ENCODE peak calls at places on chromosomes 11 and 22, in ten cellular contexts. Q, J, K, N, M, P, Y, Z, X and C are unnamed samples.
A peak's percentile ranks its signal among the peaks of the same experiment; 100 is the strongest.

GRCh38 chr11:31882951-31883392 is 71.8 kb upstream of the PAX6 start:
- DNase-seq in Z (no peak), X (no peak), Q (no peak), P (peak; percentile 29), K (no peak), N (no peak), J (no peak), Y (no peak), M (no peak), C (no peak)

GRCh38 chr11:2103666-2104523 is 35.3 kb downstream of the IGF2 start:
- DNase-seq in P (no peak), Q (peak; percentile 58), Z (peak; percentile 55), M (no peak), J (no peak), K (no peak), Y (no peak), N (no peak), X (no peak), C (peak; percentile 13)

GRCh38 chr11:100672483-100673038 is 14.5 kb upstream of the ARHGAP42 start:
- DNase-seq in K (no peak), P (no peak), M (no peak), Q (no peak), Z (no peak), Y (no peak), N (no peak), J (no peak), X (no peak), C (no peak)

GRCh38 chr11:128632151-128632791 is 44.9 kb upstream of the ETS1 start:
- DNase-seq in J (peak; percentile 91), Z (no peak), Q (no peak), Y (peak; percentile 67), K (no peak), N (no peak), M (no peak), P (no peak), X (no peak), C (peak; percentile 51)

GRCh38 chr22:50085211-50085999 is at the start of gene MLC1:
- DNase-seq in Q (no peak), J (no peak), N (no peak), X (no peak), Y (no peak), Z (no peak), M (no peak), P (no peak), K (peak; percentile 36), C (no peak)

GRCh38 chr11:93329936-93330445 is 551 bp upstream of the DEUP1 start:
- DNase-seq in Q (no peak), J (no peak), M (no peak), K (peak; percentile 16), Y (peak; percentile 29), N (no peak), P (no peak), Z (no peak), X (no peak), C (no peak)

GRCh38 chr22:27996529-27996925 is 77.5 kb upstream of the PITPNB start:
- DNase-seq in Z (peak; percentile 54), J (no peak), Y (no peak), M (peak; percentile 50), Q (no peak), N (no peak), X (no peak), P (no peak), K (no peak), C (no peak)

GRCh38 chr11:133519560-133519959 is 12.7 kb downstream of the OPCML start:
- DNase-seq in K (no peak), N (no peak), Y (no peak), Z (no peak), Q (no peak), J (no peak), X (no peak), M (no peak), P (no peak), C (no peak)

GRCh38 chr22:50010676-50011446 is 1.7 kb downstream of the IL17REL start:
- DNase-seq in P (no peak), Y (no peak), X (no peak), M (no peak), K (peak; percentile 65), Q (peak; percentile 78), N (no peak), J (no peak), Z (peak; percentile 58), C (no peak)

GRCh38 chr11:35804446-35805040 is 139.3 kb upstream of the LDLRAD3 start:
- DNase-seq in X (no peak), J (no peak), P (no peak), N (no peak), M (no peak), Q (no peak), Z (no peak), K (no peak), Y (no peak), C (no peak)

GRCh38 chr22:47369020-47369419 is 606.6 kb downstream of the TBC1D22A start:
- DNase-seq in J (no peak), Q (no peak), M (peak; percentile 67), P (no peak), Y (no peak), Z (no peak), K (no peak), X (no peak), N (peak; percentile 10), C (no peak)

GRCh38 chr11:123702137-123702536 is 39.3 kb downstream of the ZNF202 start:
- DNase-seq in Q (peak; percentile 19), Z (no peak), Y (no peak), P (no peak), M (no peak), K (no peak), X (no peak), J (no peak), N (no peak), C (no peak)

GRCh38 chr22:36368359-36368983 is 19.3 kb downstream of the MYH9 start:
- DNase-seq in P (peak; percentile 73), J (no peak), Z (no peak), Y (peak; percentile 81), N (no peak), Q (no peak), K (peak; percentile 77), X (no peak), M (no peak), C (no peak)

DNA sequence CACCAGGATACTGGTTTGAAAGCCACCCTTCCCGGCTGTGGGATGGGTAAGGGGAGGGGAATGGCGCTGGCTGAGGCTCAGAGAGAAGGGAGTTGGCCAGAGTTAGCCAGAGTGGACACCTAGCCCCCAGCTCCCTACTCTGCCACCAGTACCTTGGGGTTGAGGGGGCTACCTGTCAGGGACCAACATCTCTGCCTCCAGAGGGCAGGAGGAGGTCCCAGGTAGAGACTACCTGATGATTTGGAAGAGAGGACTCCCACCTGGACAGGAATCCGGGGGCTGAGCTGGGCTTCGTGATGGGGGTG is 3.7 kb downstream of the MYRF start:
- DNase-seq in N (no peak), K (no peak), X (no peak), Z (no peak), P (no peak), M (no peak), Y (no peak), J (no peak), Q (no peak), C (no peak)
- H3K36me3 ChIP-seq in N (no peaks in the 10 kb centered on the region), K (no peaks in the 10 kb centered on the region), X (no peaks in the 10 kb centered on the region), Z (no peaks in the 10 kb centered on the region), P (no peaks in the 10 kb centered on the region), M (no peaks in the 10 kb centered on the region), Y (no peaks in the 10 kb centered on the region), J (no peaks in the 10 kb centered on the region), Q (no peaks in the 10 kb centered on the region), C (no peaks in the 10 kb centered on the region)

GRCh38 chr11:120055646-120056045 is 82.3 kb downstream of the TRIM29 start:
- DNase-seq in P (no peak), Z (no peak), X (no peak), N (no peak), Q (no peak), J (peak; percentile 34), Y (no peak), M (no peak), K (no peak), C (no peak)
- TF ChIP-seq EP300 in P (no peak), Z (no peak), X (no peak), N (no peak), Q (no peak), J (no peak), Y (no peak), M (no peak), K (no peak), C (no peak)

GRCh38 chr22:23256138-23256932 is 76.0 kb downstream of the BCR start:
- DNase-seq in X (no peak), M (no peak), Z (no peak), Y (no peak), Q (no peak), N (no peak), K (peak; percentile 63), P (no peak), J (no peak), C (no peak)
- H3K36me3 ChIP-seq in X (peaks cover 35% of the 10 kb centered on the region), M (peaks cover 28% of the 10 kb centered on the region), Z (peaks cover 2% of the 10 kb centered on the region), Y (no peaks in the 10 kb centered on the region), Q (no peaks in the 10 kb centered on the region), N (peaks cover 64% of the 10 kb centered on the region), K (peaks cover 77% of the 10 kb centered on the region), P (peaks cover 18% of the 10 kb centered on the region), J (peaks cover 14% of the 10 kb centered on the region), C (no peaks in the 10 kb centered on the region)

GRCh38 chr11:77180346-77180745 is 52.3 kb downstream of the MYO7A start:
- DNase-seq in J (no peak), N (no peak), Z (no peak), P (no peak), Y (no peak), M (no peak), Q (no peak), K (no peak), X (no peak), C (no peak)
- TF ChIP-seq EP300 in J (no peak), N (no peak), Z (no peak), P (no peak), Y (no peak), M (no peak), Q (no peak), K (no peak), X (no peak), C (no peak)

DNA sequence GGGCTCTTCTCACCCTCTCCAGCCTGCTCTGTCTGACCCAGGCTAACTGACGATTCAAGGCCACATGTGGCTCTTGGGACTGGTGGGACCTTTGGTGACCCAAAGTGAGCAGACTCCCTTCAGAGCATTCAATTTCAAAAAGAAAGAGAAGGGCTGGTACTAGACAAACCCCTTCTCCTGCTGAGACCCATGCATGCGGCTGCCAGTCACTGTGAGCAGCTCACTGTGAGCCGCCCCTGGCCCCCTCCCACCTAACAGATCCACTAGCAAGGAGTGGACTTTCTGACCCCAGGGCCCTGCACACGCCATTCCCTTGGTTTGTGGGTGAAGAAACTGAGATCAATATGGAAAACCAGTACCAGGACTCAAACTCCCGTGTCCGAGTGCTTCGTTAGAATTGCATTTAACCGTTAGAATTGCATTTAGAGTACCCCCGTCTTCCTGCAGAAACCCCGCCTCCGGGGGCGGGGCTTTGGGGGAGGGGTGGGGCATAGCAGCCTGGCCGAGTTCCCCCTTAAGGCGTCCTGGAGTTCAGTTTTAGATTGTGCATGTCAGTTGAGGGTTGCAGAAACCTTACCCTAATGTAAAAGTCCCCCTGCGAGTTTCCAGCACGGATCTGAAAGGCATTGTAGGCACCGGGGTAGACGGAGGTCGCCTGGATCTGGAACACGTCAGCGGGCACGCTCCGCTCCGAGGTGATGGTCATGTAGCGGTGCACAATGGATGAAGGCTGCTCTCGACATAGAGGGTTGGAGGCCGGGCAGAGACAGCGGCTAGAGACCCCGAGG is 5.1 kb downstream of the EFEMP2 start:
- DNase-seq in Q (peak; percentile 86), J (no peak), P (no peak), Y (peak; percentile 73), N (no peak), M (no peak), X (no peak), Z (no peak), K (peak; percentile 51), C (peak; percentile 47)
- H3K36me3 ChIP-seq in Q (peaks cover 16% of the 10 kb centered on the region), J (peaks cover 31% of the 10 kb centered on the region), P (peaks cover 14% of the 10 kb centered on the region), Y (peaks cover 46% of the 10 kb centered on the region), N (peaks cover 83% of the 10 kb centered on the region), M (peaks cover 52% of the 10 kb centered on the region), X (peaks cover 84% of the 10 kb centered on the region), Z (peaks cover 45% of the 10 kb centered on the region), K (peaks cover 57% of the 10 kb centered on the region), C (no peaks in the 10 kb centered on the region)